ENCODE peak calls at places on chromosomes 12 and 14, in five cellular contexts. One of them, this sample, is unnamed. For H3K9me3, the result is how much of the 10 kb centered on the place peaks cover.

GRCh38 chr12:80161612-80162011 is 62.3 kb downstream of the OTOGL start:
- DNase-seq in IMR-90: no peak
- DNase-seq in CD8-positive, alpha-beta memory T cell: no peak
- DNase-seq in psoas muscle: no peak
- DNase-seq in body of pancreas: no peak
- DNase-seq in this sample: no peak

GRCh38 chr12:4133636-4134433 is 139.7 kb upstream of the CCND2 start:
- DNase-seq in IMR-90: no peak
- DNase-seq in CD8-positive, alpha-beta memory T cell: no peak
- DNase-seq in psoas muscle: no peak
- DNase-seq in body of pancreas: no peak
- DNase-seq in this sample: no peak

GRCh38 chr14:105465209-105466031 is 9.2 kb upstream of the CRIP2 start:
- DNase-seq in IMR-90: no peak
- DNase-seq in CD8-positive, alpha-beta memory T cell: no peak
- DNase-seq in psoas muscle: no peak
- DNase-seq in body of pancreas: no peak
- DNase-seq in this sample: no peak

GRCh38 chr14:69685217-69685616 is 73.8 kb downstream of the SUSD6 start:
- DNase-seq in IMR-90: peak
- DNase-seq in CD8-positive, alpha-beta memory T cell: no peak
- DNase-seq in psoas muscle: no peak
- DNase-seq in body of pancreas: no peak
- DNase-seq in this sample: peak

GRCh38 chr14:93765970-93766369 is 22.3 kb downstream of the PRIMA1 start:
- DNase-seq in IMR-90: no peak
- DNase-seq in CD8-positive, alpha-beta memory T cell: no peak
- DNase-seq in psoas muscle: no peak
- DNase-seq in body of pancreas: no peak
- DNase-seq in this sample: no peak

GRCh38 chr12:83823386-83824045 is 1089.1 kb downstream of the SLC6A15 start:
- DNase-seq in IMR-90: no peak
- DNase-seq in CD8-positive, alpha-beta memory T cell: no peak
- DNase-seq in psoas muscle: no peak
- DNase-seq in body of pancreas: peak
- DNase-seq in this sample: peak

GRCh38 chr14:97053941-97054340 is 256.8 kb downstream of the VRK1 start:
- DNase-seq in IMR-90: no peak
- DNase-seq in CD8-positive, alpha-beta memory T cell: no peak
- DNase-seq in psoas muscle: no peak
- DNase-seq in body of pancreas: no peak
- DNase-seq in this sample: no peak

GRCh38 chr14:29650554-29651269 is 276.9 kb downstream of the PRKD1 start:
- DNase-seq in IMR-90: no peak
- DNase-seq in CD8-positive, alpha-beta memory T cell: no peak
- DNase-seq in psoas muscle: no peak
- DNase-seq in body of pancreas: peak
- DNase-seq in this sample: no peak

GRCh38 chr12:3084742-3085141 is 7.6 kb downstream of the TSPAN9 start:
- DNase-seq in IMR-90: no peak
- DNase-seq in CD8-positive, alpha-beta memory T cell: no peak
- DNase-seq in psoas muscle: no peak
- DNase-seq in body of pancreas: no peak
- DNase-seq in this sample: no peak

GRCh38 chr12:46107591-46107990 is 117.2 kb upstream of the SCAF11 start:
- DNase-seq in IMR-90: no peak
- DNase-seq in CD8-positive, alpha-beta memory T cell: no peak
- DNase-seq in psoas muscle: no peak
- DNase-seq in body of pancreas: no peak
- DNase-seq in this sample: no peak

GRCh38 chr14:77301103-77301502 is 19.6 kb downstream of the POMT2 start:
- DNase-seq in IMR-90: peak
- DNase-seq in CD8-positive, alpha-beta memory T cell: peak
- DNase-seq in psoas muscle: peak
- DNase-seq in body of pancreas: peak
- DNase-seq in this sample: peak

GRCh38 chr12:99020871-99021270 is 375.8 kb downstream of the APAF1 start:
- DNase-seq in IMR-90: no peak
- DNase-seq in CD8-positive, alpha-beta memory T cell: no peak
- DNase-seq in psoas muscle: no peak
- DNase-seq in body of pancreas: no peak
- DNase-seq in this sample: no peak

GRCh38 chr12:132851465-132851864 is 22.8 kb upstream of the GOLGA3 start:
- DNase-seq in IMR-90: no peak
- DNase-seq in CD8-positive, alpha-beta memory T cell: no peak
- DNase-seq in psoas muscle: no peak
- DNase-seq in body of pancreas: no peak
- DNase-seq in this sample: no peak

GRCh38 chr12:25552681-25553080 is 402 bp downstream of the LMNTD1 start:
- DNase-seq in IMR-90: peak
- DNase-seq in CD8-positive, alpha-beta memory T cell: no peak
- DNase-seq in psoas muscle: no peak
- DNase-seq in body of pancreas: no peak
- DNase-seq in this sample: no peak

GRCh38 chr12:25546318-25546717 is 6.8 kb downstream of the LMNTD1 start:
- DNase-seq in IMR-90: peak
- DNase-seq in CD8-positive, alpha-beta memory T cell: no peak
- DNase-seq in psoas muscle: no peak
- DNase-seq in body of pancreas: no peak
- DNase-seq in this sample: no peak

GRCh38 chr12:25553083-25553482 is at the start of gene LMNTD1:
- DNase-seq in IMR-90: peak
- DNase-seq in CD8-positive, alpha-beta memory T cell: no peak
- DNase-seq in psoas muscle: no peak
- DNase-seq in body of pancreas: no peak
- DNase-seq in this sample: peak

GRCh38 chr12:25550186-25550585 is 2.9 kb downstream of the LMNTD1 start:
- DNase-seq in IMR-90: peak
- DNase-seq in CD8-positive, alpha-beta memory T cell: no peak
- DNase-seq in psoas muscle: no peak
- DNase-seq in body of pancreas: no peak
- DNase-seq in this sample: no peak

DNA sequence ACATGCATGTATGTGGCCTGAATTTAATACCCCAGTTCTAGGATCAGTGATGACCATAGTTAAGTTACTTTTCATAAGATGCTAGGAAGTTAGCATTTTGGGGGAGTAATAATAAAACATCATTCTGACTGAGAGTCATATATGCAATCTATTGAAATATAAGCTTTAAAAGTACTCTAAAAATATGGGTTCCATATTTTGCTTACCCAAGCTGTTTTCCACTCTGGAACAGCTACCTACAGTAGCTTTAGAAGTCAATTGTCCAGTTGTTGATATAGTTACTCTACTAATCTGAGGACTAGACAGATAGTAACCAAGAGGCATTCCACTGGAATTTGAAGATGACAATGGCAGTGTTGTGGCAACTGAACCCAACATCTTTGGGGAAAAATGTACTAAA is 4.0 kb downstream of the LMNTD1 start:
- DNase-seq in IMR-90: no peak
- DNase-seq in CD8-positive, alpha-beta memory T cell: no peak
- DNase-seq in psoas muscle: no peak
- DNase-seq in body of pancreas: no peak
- DNase-seq in this sample: no peak
- H3K4me3 ChIP-seq in IMR-90: no peak
- H3K4me3 ChIP-seq in CD8-positive, alpha-beta memory T cell: no peak
- H3K4me3 ChIP-seq in psoas muscle: no peak
- H3K4me3 ChIP-seq in body of pancreas: no peak
- H3K4me3 ChIP-seq in this sample: no peak

DNA sequence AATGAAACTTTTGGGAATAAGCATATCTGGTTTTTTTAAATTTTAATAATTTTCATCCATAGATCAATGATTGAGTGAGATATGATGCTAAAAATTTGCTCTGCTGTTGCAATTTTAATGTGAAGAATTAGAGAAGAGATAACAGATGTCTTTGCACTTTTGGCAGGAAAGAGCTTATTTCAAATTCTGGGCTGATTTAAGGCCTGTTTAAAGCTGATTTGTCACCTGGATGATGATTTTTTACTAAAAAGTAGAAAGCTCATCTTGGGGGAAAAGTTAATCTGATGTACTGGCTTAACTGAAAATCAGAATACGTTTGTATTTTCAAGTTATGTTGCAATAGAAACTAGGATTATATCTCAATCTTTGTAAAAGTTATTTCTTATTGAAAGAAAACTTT is 268.9 kb upstream of the NOVA1 start:
- DNase-seq in IMR-90: no peak
- DNase-seq in CD8-positive, alpha-beta memory T cell: no peak
- DNase-seq in psoas muscle: no peak
- DNase-seq in body of pancreas: no peak
- DNase-seq in this sample: no peak
- H3K9me3 ChIP-seq in IMR-90: under half
- H3K9me3 ChIP-seq in CD8-positive, alpha-beta memory T cell: under half
- H3K9me3 ChIP-seq in psoas muscle: under half
- H3K9me3 ChIP-seq in body of pancreas: under half
- H3K9me3 ChIP-seq in this sample: under half

GRCh38 chr14:100727565-100728240 is 1.0 kb downstream of the DLK1 start:
- DNase-seq in IMR-90: no peak
- DNase-seq in CD8-positive, alpha-beta memory T cell: no peak
- DNase-seq in psoas muscle: peak
- DNase-seq in body of pancreas: no peak
- DNase-seq in this sample: no peak
- H3K4me3 ChIP-seq in IMR-90: no peak
- H3K4me3 ChIP-seq in CD8-positive, alpha-beta memory T cell: no peak
- H3K4me3 ChIP-seq in psoas muscle: no peak
- H3K4me3 ChIP-seq in body of pancreas: no peak
- H3K4me3 ChIP-seq in this sample: no peak

DNA sequence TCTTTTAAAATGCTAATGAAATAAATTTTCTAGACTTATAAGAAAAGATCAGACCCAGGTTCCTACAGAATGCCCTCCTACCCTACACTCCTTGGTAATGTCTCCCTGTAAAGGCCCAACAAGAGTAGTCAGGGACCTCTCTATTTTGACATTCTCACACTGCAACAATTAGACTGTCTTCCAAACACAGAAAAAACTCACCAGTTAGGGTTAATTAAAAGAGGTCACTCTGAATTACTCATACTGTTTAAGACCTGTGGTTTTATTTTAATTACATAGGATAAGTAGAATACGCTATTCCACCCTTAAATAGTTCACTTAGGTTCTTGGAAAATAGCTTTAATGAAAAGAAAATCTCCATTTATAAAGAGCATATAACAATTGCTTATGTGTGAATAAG is 142.4 kb downstream of the ITPR2 start:
- DNase-seq in IMR-90: no peak
- DNase-seq in CD8-positive, alpha-beta memory T cell: no peak
- DNase-seq in psoas muscle: no peak
- DNase-seq in body of pancreas: no peak
- DNase-seq in this sample: no peak
- H3K9me3 ChIP-seq in IMR-90: under half
- H3K9me3 ChIP-seq in CD8-positive, alpha-beta memory T cell: under half
- H3K9me3 ChIP-seq in psoas muscle: under half
- H3K9me3 ChIP-seq in body of pancreas: under half
- H3K9me3 ChIP-seq in this sample: under half

GRCh38 chr12:121812320-121812871 is 8.6 kb downstream of the SETD1B start:
- DNase-seq in IMR-90: peak
- DNase-seq in CD8-positive, alpha-beta memory T cell: no peak
- DNase-seq in psoas muscle: peak
- DNase-seq in body of pancreas: peak
- DNase-seq in this sample: no peak
- H3K4me3 ChIP-seq in IMR-90: peak
- H3K4me3 ChIP-seq in CD8-positive, alpha-beta memory T cell: peak
- H3K4me3 ChIP-seq in psoas muscle: peak
- H3K4me3 ChIP-seq in body of pancreas: no peak
- H3K4me3 ChIP-seq in this sample: peak

GRCh38 chr14:41071351-41071750 is 535.3 kb upstream of the LRFN5 start:
- DNase-seq in IMR-90: no peak
- DNase-seq in CD8-positive, alpha-beta memory T cell: no peak
- DNase-seq in psoas muscle: no peak
- DNase-seq in body of pancreas: no peak
- DNase-seq in this sample: no peak

GRCh38 chr14:41072776-41073175 is 533.9 kb upstream of the LRFN5 start:
- DNase-seq in IMR-90: no peak
- DNase-seq in CD8-positive, alpha-beta memory T cell: no peak
- DNase-seq in psoas muscle: no peak
- DNase-seq in body of pancreas: no peak
- DNase-seq in this sample: no peak

DNA sequence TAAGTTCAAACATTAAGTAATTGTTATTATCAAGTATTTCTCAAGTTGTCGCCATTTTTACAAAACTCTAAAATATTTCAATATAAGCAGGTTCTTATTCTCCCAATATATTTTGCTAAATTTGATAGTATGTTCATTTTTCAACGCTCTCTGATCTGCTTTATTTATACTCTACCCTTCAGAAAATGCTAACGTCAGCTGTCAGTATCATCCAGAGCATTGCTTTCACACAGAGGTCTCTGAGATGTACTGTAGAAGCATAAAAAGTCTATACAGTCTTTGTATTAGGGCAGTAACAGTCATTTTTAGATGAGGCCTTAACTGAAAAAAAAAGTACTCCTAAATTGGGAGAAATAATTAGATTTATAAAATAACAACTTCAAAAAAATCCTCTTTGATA is 533.1 kb upstream of the LRFN5 start:
- DNase-seq in IMR-90: no peak
- DNase-seq in CD8-positive, alpha-beta memory T cell: no peak
- DNase-seq in psoas muscle: no peak
- DNase-seq in body of pancreas: no peak
- DNase-seq in this sample: no peak
- H3K9me3 ChIP-seq in IMR-90: under half
- H3K9me3 ChIP-seq in CD8-positive, alpha-beta memory T cell: under half
- H3K9me3 ChIP-seq in psoas muscle: under half
- H3K9me3 ChIP-seq in body of pancreas: under half
- H3K9me3 ChIP-seq in this sample: under half

GRCh38 chr12:19036673-19037357 is 92.7 kb upstream of the PLEKHA5 start:
- DNase-seq in IMR-90: peak
- DNase-seq in CD8-positive, alpha-beta memory T cell: no peak
- DNase-seq in psoas muscle: no peak
- DNase-seq in body of pancreas: no peak
- DNase-seq in this sample: no peak
- H3K4me3 ChIP-seq in IMR-90: no peak
- H3K4me3 ChIP-seq in CD8-positive, alpha-beta memory T cell: no peak
- H3K4me3 ChIP-seq in psoas muscle: no peak
- H3K4me3 ChIP-seq in body of pancreas: no peak
- H3K4me3 ChIP-seq in this sample: no peak

GRCh38 chr14:20164462-20164861 is 25.8 kb downstream of the OR4N5 start:
- DNase-seq in IMR-90: no peak
- DNase-seq in CD8-positive, alpha-beta memory T cell: no peak
- DNase-seq in psoas muscle: no peak
- DNase-seq in body of pancreas: no peak
- DNase-seq in this sample: no peak

GRCh38 chr14:20167091-20167490 is 23.6 kb upstream of the OR11G2 start:
- DNase-seq in IMR-90: no peak
- DNase-seq in CD8-positive, alpha-beta memory T cell: no peak
- DNase-seq in psoas muscle: no peak
- DNase-seq in body of pancreas: no peak
- DNase-seq in this sample: no peak
- H3K9me3 ChIP-seq in IMR-90: under half
- H3K9me3 ChIP-seq in CD8-positive, alpha-beta memory T cell: under half
- H3K9me3 ChIP-seq in psoas muscle: under half
- H3K9me3 ChIP-seq in body of pancreas: under half
- H3K9me3 ChIP-seq in this sample: under half

This sample was measured in MG63.